ENCODE peak calls at places on chromosome 16, in six cellular contexts. K is GM23248; I is CD8-positive, alpha-beta T cell; O is CD8-positive, alpha-beta memory T cell; D is adrenal gland; E is effector memory CD4-positive, alpha-beta T cell. N is an unnamed sample. For H3K27me3 and H3K4me1, the result is how much of the 10 kb centered on the place peaks cover.

GRCh38 chr16:648071-648785 is 937 bp upstream of the WDR90 start:
- DNase-seq in K (peak), I (peak), O (peak), D (peak), E (no peak), N (no peak)

GRCh38 chr16:47461598-47462266 is 601 bp downstream of the PHKB start:
- DNase-seq in K (peak), I (no peak), O (no peak), D (peak), E (no peak), N (no peak)

GRCh38 chr16:72124761-72125634 is 31.4 kb downstream of the DHX38 start:
- DNase-seq in K (peak), I (peak), O (peak), D (peak), E (peak), N (peak)

GRCh38 chr16:970379-970765 is 412 bp downstream of the LMF1 start:
- DNase-seq in K (peak), I (no peak), O (no peak), D (no peak), E (no peak), N (no peak)

GRCh38 chr16:67269766-67270165 is 9.6 kb upstream of the PLEKHG4 start:
- DNase-seq in K (peak), I (no peak), O (no peak), D (no peak), E (no peak), N (no peak)

GRCh38 chr16:11955713-11956123 is 9.3 kb upstream of the TNFRSF17 start:
- DNase-seq in K (peak), I (no peak), O (no peak), D (no peak), E (no peak), N (no peak)

GRCh38 chr16:30924797-30925645 is 1.6 kb downstream of the FBXL19 start:
- DNase-seq in K (peak), I (no peak), O (no peak), D (no peak), E (no peak), N (no peak)

GRCh38 chr16:66344533-66345145 is 21.9 kb upstream of the CDH5 start:
- DNase-seq in K (peak), I (peak), O (no peak), D (peak), E (no peak), N (no peak)

GRCh38 chr16:9847146-9847545 is 335.1 kb downstream of the GRIN2A start:
- DNase-seq in K (peak), I (no peak), O (no peak), D (no peak), E (no peak), N (no peak)

GRCh38 chr16:5584100-5584499 is 486.5 kb upstream of the EEF2KMT start:
- DNase-seq in K (no peak), I (no peak), O (no peak), D (no peak), E (no peak), N (no peak)

GRCh38 chr16:13923703-13924298 is 3.8 kb downstream of the ERCC4 start:
- DNase-seq in K (peak), I (no peak), O (peak), D (no peak), E (no peak), N (no peak)

GRCh38 chr16:75494696-75495601 is at the start of gene CHST6:
- DNase-seq in K (peak), I (peak), O (no peak), D (peak), E (no peak), N (peak)

GRCh38 chr16:77652399-77652798 is 69.9 kb upstream of the NUDT7 start:
- DNase-seq in K (peak), I (no peak), O (no peak), D (no peak), E (no peak), N (no peak)

GRCh38 chr16:67951485-67951884 is 7.6 kb upstream of the LCAT start:
- DNase-seq in K (no peak), I (no peak), O (no peak), D (peak), E (no peak), N (no peak)

GRCh38 chr16:83622010-83622409 is 185.8 kb upstream of the HSBP1 start:
- DNase-seq in K (no peak), I (no peak), O (no peak), D (no peak), E (no peak), N (no peak)

GRCh38 chr16:7513429-7513828 is 180.8 kb downstream of the RBFOX1 start:
- DNase-seq in K (no peak), I (no peak), O (no peak), D (no peak), E (no peak), N (no peak)

GRCh38 chr16:74107795-74108610 is 188.6 kb upstream of the PSMD7 start:
- DNase-seq in K (peak), I (peak), O (no peak), D (peak), E (no peak), N (no peak)

GRCh38 chr16:27690604-27691003 is 140.7 kb downstream of the KATNIP start:
- DNase-seq in K (peak), I (no peak), O (no peak), D (peak), E (peak), N (no peak)

GRCh38 chr16:14088155-14088753 is 17.1 kb downstream of the MRTFB start:
- DNase-seq in K (peak), I (no peak), O (no peak), D (no peak), E (no peak), N (no peak)

GRCh38 chr16:68096491-68096890 is 11.3 kb downstream of the NFATC3 start:
- DNase-seq in K (no peak), I (no peak), O (no peak), D (no peak), E (no peak), N (no peak)

GRCh38 chr16:500699-501098 is 26.8 kb upstream of the CAPN15 start:
- DNase-seq in K (no peak), I (no peak), O (no peak), D (peak), E (no peak), N (no peak)

GRCh38 chr16:10809706-10810105 is 8.9 kb downstream of the TVP23A start:
- DNase-seq in K (no peak), I (no peak), O (no peak), D (no peak), E (no peak), N (no peak)

GRCh38 chr16:62135903-62136302 is 99.7 kb upstream of the CDH8 start:
- DNase-seq in K (no peak), I (no peak), O (no peak), D (no peak), E (no peak), N (no peak)

GRCh38 chr16:974606-975312 is 4.0 kb upstream of the LMF1 start:
- DNase-seq in K (no peak), I (no peak), O (no peak), D (peak), E (no peak), N (peak)

GRCh38 chr16:28585674-28586073 is 11.2 kb downstream of the SULT1A2 start:
- DNase-seq in K (no peak), I (no peak), O (no peak), D (no peak), E (no peak), N (no peak)

GRCh38 chr16:60686824-60687223 is 1349.4 kb downstream of the CDH8 start:
- DNase-seq in K (no peak), I (no peak), O (no peak), D (no peak), E (no peak), N (no peak)

GRCh38 chr16:69324013-69324531 is 6.3 kb downstream of the PDF start:
- DNase-seq in K (no peak), I (no peak), O (no peak), D (peak), E (no peak), N (no peak)

GRCh38 chr16:87585452-87586200 is 16.7 kb upstream of the JPH3 start:
- DNase-seq in K (no peak), I (no peak), O (no peak), D (no peak), E (no peak), N (peak)

GRCh38 chr16:87586201-87586782 is 16.0 kb upstream of the JPH3 start:
- DNase-seq in K (no peak), I (no peak), O (no peak), D (peak), E (no peak), N (no peak)

GRCh38 chr16:87584271-87584670 is 18.0 kb upstream of the JPH3 start:
- DNase-seq in K (peak), I (no peak), O (no peak), D (no peak), E (no peak), N (peak)

GRCh38 chr16:87584975-87585374 is 17.3 kb upstream of the JPH3 start:
- DNase-seq in K (no peak), I (no peak), O (no peak), D (no peak), E (no peak), N (peak)

DNA sequence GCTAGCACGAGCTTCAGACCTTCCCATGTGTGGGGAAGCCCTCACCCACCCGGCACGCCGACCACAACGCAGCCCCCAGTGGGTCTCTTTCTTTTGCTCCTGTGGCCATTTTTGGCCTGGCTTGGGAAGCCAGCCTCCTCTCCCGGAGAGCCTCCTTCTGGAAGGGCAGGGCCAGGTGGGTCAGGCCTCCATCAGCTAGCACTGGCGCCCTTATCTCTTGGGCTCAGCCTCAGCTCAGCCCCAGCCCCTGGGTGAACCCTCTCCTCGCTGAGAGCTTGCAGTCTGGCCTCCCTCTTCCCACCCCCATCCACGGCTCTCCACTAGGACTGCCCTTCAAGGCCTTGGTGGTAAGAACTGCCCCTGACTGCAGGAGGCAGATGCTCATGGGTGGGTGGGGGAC is 14.7 kb upstream of the JPH3 start:
- DNase-seq in K (no peak), I (no peak), O (no peak), D (no peak), E (no peak), N (no peak)
- H3K27me3 ChIP-seq in K (under half), I (under half), O (under half), D (under half), E (under half), N (under half)

DNA sequence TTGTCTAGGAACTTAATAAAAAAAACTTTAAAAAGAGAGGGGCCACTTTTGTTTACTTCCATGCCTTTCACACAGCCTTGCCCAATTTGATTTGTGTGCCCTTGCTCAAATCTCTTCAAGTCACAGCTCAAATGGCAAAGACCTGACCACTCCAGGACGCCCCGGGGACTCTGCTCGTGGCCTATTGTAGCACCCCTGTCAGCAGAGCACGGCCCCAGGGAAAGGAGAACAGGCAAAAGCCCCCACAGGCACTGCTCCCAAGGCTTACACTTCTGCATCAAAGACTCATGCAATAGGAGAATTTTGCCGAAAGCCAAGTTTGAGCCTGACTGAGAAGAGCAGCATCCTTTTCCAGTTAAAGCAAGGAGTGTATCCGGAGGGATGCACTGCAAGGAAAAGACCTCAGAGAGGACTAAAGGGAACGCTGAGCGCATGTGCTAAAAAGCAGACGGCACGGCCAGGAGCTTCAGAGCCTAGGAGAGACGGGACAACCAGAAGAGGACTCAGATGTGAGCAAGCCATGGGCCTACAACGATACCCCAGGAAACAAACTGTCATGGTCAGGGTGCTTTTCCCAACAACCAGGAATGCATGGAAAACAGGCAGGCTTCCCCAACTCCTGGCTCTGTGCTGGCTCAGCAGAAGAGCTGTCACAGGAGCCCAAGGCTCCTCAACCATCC is 8.2 kb downstream of the CREBBP start:
- DNase-seq in K (peak), I (no peak), O (no peak), D (no peak), E (no peak), N (no peak)
- H3K4me1 ChIP-seq in K (half or more), I (half or more), O (half or more), D (half or more), E (under half), N (under half)

DNA sequence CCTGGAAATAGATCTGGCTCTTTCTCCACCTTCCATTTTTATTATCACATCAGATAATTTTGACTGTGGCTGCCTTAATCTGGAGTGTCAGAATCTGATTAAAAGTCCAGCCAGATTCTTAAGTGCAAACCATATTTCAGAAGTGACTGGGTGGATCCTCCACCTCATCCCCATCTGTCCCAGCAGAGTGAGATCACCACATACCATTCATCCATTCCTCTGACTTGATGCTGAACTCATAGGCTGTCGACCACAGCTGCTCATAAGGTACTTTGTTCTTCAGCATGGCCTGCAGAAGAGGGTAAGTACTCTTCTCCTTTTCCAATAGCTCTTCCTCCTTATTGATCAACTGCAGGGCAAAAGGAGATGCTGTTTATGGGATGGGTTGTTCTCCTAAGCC is 53.5 kb downstream of the DNAH3 start:
- DNase-seq in K (peak), I (no peak), O (no peak), D (no peak), E (no peak), N (no peak)
- H3K27me3 ChIP-seq in K (under half), I (under half), O (under half), D (under half), E (under half), N (under half)

DNA sequence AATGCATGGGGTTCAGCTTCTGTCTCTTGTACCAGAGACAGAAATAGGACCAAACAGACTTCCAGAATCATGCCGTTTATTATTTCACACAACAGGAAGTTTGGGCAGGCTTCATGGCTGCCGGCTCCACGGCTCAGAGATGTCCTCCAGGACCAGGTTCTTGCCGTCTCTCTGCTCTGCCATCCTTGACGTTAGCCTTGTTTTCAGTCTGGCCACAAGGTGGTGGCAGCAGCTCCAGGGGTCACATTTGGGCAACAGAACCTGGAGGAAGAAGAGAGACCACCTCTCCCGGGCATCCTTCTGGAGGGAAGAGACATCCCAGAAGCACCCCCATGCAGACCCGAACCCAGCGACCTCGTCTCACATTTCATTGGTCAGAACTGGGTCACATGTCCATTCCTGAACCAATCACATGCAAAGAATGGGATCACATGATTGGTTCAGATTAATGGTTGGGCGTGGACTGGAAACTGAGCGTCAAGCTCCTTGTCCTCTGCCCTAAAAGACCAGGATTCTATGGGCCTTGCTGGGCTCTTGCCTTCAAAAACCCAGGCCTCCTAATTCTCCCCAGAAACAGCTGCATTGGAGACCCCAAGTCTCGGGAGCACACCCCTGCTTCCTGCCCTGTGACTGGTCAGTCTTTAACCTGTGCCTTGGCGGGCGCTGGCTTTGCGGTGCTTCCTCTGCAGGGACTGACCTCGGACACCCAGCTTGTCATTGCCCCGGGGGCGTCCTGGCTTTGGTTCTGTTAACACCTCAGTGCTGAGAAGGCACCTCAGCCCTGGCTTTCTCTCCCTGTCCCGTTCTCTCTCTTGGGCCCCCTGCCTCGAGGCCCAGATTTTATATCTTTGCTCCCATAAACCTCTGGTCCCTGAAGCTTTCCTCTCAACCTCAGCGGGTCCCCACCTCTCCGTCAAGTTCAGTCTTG is 63.3 kb downstream of the IRF8 start:
- DNase-seq in K (no peak), I (no peak), O (no peak), D (no peak), E (no peak), N (no peak)
- H3K4me1 ChIP-seq in K (under half), I (under half), O (under half), D (under half), E (under half), N (under half)

GRCh38 chr16:86591270-86591669 is 12.9 kb downstream of the FOXL1 start:
- DNase-seq in K (no peak), I (no peak), O (no peak), D (no peak), E (no peak), N (no peak)

GRCh38 chr16:86587487-86587886 is 9.1 kb downstream of the FOXL1 start:
- DNase-seq in K (no peak), I (no peak), O (no peak), D (no peak), E (no peak), N (no peak)

GRCh38 chr16:86593913-86594312 is 15.6 kb downstream of the FOXL1 start:
- DNase-seq in K (no peak), I (no peak), O (no peak), D (no peak), E (no peak), N (no peak)

GRCh38 chr16:86594712-86595111 is 16.4 kb downstream of the FOXL1 start:
- DNase-seq in K (no peak), I (no peak), O (no peak), D (no peak), E (no peak), N (no peak)

DNA sequence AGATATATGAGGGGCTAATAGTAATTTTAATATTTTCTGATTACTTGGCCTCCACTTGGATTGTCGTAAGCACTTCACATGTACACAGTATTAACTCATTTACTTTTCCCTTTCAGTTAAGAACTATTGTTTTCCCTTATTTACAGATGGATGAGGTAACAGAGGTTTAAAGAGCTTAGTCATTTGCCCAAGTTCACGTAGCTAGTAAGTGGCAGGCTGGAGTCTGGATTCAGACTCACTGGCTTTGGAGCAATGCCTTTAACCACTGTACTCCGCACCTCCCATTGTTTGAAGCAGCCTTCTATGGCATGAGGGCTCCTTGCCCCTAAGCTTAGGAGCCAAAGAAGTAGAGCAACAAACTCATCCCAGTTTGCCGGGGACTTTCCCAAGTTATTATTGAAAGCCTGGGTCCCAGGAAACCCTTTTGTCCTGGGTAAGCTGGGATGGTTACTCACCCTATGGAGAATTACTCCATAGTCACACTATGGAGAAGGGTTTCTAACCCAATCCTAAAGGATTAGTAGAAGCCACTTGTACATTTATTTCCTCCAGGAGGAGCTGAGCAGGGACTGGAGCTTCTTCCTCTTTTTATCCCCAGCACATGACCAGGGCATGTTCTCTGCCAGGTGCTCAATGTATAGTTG is 12.3 kb downstream of the FOXL1 start:
- DNase-seq in K (peak), I (no peak), O (no peak), D (no peak), E (no peak), N (no peak)
- H3K27me3 ChIP-seq in K (under half), I (under half), O (under half), D (under half), E (under half), N (half or more)

GRCh38 chr16:25012525-25012991 is 2.6 kb downstream of the ARHGAP17 start:
- DNase-seq in K (peak), I (no peak), O (no peak), D (peak), E (no peak), N (no peak)
- H3K4me1 ChIP-seq in K (half or more), I (under half), O (half or more), D (half or more), E (under half), N (under half)

DNA sequence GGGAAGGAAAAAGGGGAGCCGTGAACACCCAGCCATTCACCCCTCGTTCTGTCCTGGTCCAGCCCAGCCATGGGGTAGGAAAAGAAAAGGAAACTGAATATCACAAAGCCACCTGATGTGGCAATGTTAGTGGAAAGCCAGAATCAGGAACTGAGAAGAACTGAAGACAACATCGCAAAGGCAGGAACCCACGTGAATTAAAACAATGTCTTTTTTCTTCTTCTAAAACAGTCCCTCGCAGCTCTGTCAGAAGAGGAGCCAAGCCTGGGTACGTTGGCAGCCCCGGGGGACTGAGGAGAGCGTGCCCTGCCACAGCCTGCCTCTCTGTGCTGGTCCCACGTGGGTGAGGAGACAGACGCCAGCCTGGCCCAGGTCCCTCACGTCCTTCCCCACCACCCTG is 55.0 kb downstream of the ZNF423 start:
- DNase-seq in K (no peak), I (no peak), O (no peak), D (no peak), E (no peak), N (no peak)
- H3K27me3 ChIP-seq in K (under half), I (under half), O (under half), D (under half), E (under half), N (under half)

N was measured in left lung.